ENCODE peak calls at places on chromosomes 12 and 14, in eight cellular contexts. D, Z, C, Q, M, F, Y and P are unnamed samples. For H3K9me3, the result is how much of the 10 kb centered on the place peaks cover.

GRCh38 chr14:92380131-92380530 is 57.2 kb downstream of the SLC24A4 start:
- DNase-seq in D (no peak), Z (no peak), C (no peak), Q (no peak), M (no peak), F (no peak), Y (no peak), P (no peak)

GRCh38 chr12:28568083-28568482 is 377.8 kb downstream of the CCDC91 start:
- DNase-seq in D (no peak), Z (peak), C (no peak), Q (peak), M (peak), F (peak), Y (peak), P (no peak)

GRCh38 chr14:95319312-95320075 is at the start of gene CLMN:
- DNase-seq in D (no peak), Z (peak), C (peak), Q (peak), M (peak), F (no peak), Y (peak), P (peak)

GRCh38 chr12:1013618-1014489 is 22.8 kb downstream of the ERC1 start:
- DNase-seq in D (no peak), Z (no peak), C (peak), Q (no peak), M (no peak), F (no peak), Y (peak), P (no peak)

GRCh38 chr14:65211341-65211987 is 109.1 kb upstream of the MAX start:
- DNase-seq in D (no peak), Z (no peak), C (no peak), Q (no peak), M (no peak), F (no peak), Y (peak), P (no peak)

GRCh38 chr14:72495668-72496067 is 398.2 kb downstream of the DPF3 start:
- DNase-seq in D (no peak), Z (no peak), C (no peak), Q (no peak), M (no peak), F (no peak), Y (peak), P (no peak)

GRCh38 chr12:121494093-121494787 is 86.6 kb downstream of the KDM2B start:
- DNase-seq in D (no peak), Z (peak), C (peak), Q (peak), M (peak), F (peak), Y (peak), P (peak)

GRCh38 chr14:55605793-55606192 is 25.8 kb downstream of the KTN1 start:
- DNase-seq in D (no peak), Z (no peak), C (no peak), Q (no peak), M (no peak), F (no peak), Y (peak), P (no peak)

GRCh38 chr12:105706321-105706972 is 376.0 kb downstream of the C12orf75 start:
- DNase-seq in D (peak), Z (no peak), C (no peak), Q (no peak), M (no peak), F (no peak), Y (peak), P (peak)

GRCh38 chr12:117334855-117335587 is 26.4 kb downstream of the NOS1 start:
- DNase-seq in D (no peak), Z (no peak), C (no peak), Q (no peak), M (no peak), F (no peak), Y (peak), P (no peak)

GRCh38 chr12:10098762-10099161 is at the start of gene CLEC1A:
- DNase-seq in D (no peak), Z (no peak), C (no peak), Q (peak), M (no peak), F (no peak), Y (no peak), P (peak)

GRCh38 chr12:82527165-82527780 is 159.4 kb upstream of the TMTC2 start:
- DNase-seq in D (no peak), Z (peak), C (peak), Q (no peak), M (no peak), F (peak), Y (peak), P (peak)

GRCh38 chr14:39374846-39375245 is 57.4 kb downstream of the FBXO33 start:
- DNase-seq in D (no peak), Z (no peak), C (peak), Q (no peak), M (no peak), F (no peak), Y (peak), P (no peak)

GRCh38 chr14:75282166-75282547 is 3.5 kb downstream of the FOS start:
- DNase-seq in D (no peak), Z (peak), C (no peak), Q (no peak), M (no peak), F (no peak), Y (no peak), P (no peak)

GRCh38 chr14:53054457-53054856 is 98.7 kb downstream of the DDHD1 start:
- DNase-seq in D (no peak), Z (no peak), C (no peak), Q (no peak), M (no peak), F (no peak), Y (peak), P (no peak)

GRCh38 chr14:89197623-89198022 is 219.4 kb downstream of the FOXN3 start:
- DNase-seq in D (no peak), Z (no peak), C (no peak), Q (no peak), M (no peak), F (no peak), Y (no peak), P (no peak)

GRCh38 chr12:52634266-52635056 is 16.1 kb upstream of the KRT73 start:
- DNase-seq in D (peak), Z (no peak), C (no peak), Q (no peak), M (peak), F (no peak), Y (no peak), P (peak)

GRCh38 chr12:67827820-67828383 is 161.3 kb upstream of the IFNG-AS1 start:
- DNase-seq in D (no peak), Z (peak), C (peak), Q (peak), M (no peak), F (peak), Y (peak), P (no peak)

GRCh38 chr12:97276198-97276580 is 186.4 kb upstream of the RMST start:
- DNase-seq in D (no peak), Z (no peak), C (no peak), Q (no peak), M (no peak), F (no peak), Y (no peak), P (no peak)

GRCh38 chr14:75811862-75812505 is 150.9 kb downstream of the TTLL5 start:
- DNase-seq in D (no peak), Z (no peak), C (no peak), Q (no peak), M (no peak), F (no peak), Y (no peak), P (no peak)

GRCh38 chr12:59823535-59823934 is 227.7 kb downstream of the SLC16A7 start:
- DNase-seq in D (no peak), Z (no peak), C (no peak), Q (no peak), M (no peak), F (no peak), Y (peak), P (no peak)

GRCh38 chr12:6476496-6476895 is 6.0 kb upstream of the VAMP1 start:
- DNase-seq in D (no peak), Z (no peak), C (no peak), Q (no peak), M (no peak), F (no peak), Y (no peak), P (no peak)

GRCh38 chr12:47066278-47067048 is 13.0 kb upstream of the PCED1B start:
- DNase-seq in D (no peak), Z (no peak), C (no peak), Q (no peak), M (no peak), F (no peak), Y (no peak), P (no peak)

DNA sequence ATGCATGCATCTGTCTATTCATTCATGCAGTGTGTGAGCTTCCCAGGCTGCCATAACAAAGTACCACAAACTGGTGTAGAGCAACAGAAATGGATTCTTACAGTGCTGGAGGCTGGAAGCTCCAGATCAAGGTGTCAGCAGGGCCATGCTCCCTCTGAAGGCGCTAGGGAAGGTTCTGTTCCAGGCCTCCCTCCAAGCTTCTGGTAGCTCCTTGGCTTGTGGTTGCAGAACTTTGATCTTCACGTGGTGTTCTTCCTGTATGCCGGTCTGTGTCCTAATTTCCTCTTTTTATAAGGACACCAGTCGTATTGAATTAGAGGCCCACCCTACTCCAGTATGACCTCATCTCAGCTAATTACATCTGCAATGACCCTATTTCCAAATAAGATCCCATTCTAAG is 3.1 kb downstream of the OTUB2 start:
- DNase-seq in D (no peak), Z (no peak), C (no peak), Q (no peak), M (no peak), F (no peak), Y (no peak), P (no peak)
- TF ChIP-seq CTCF in D (no peak), Z (no peak), C (no peak), Q (no peak), M (no peak), F (no peak), Y (no peak), P (no peak)

GRCh38 chr12:130583800-130584199 is 132.3 kb downstream of the RIMBP2 start:
- DNase-seq in D (no peak), Z (no peak), C (no peak), Q (no peak), M (no peak), F (no peak), Y (no peak), P (no peak)

GRCh38 chr12:130583317-130583716 is 132.8 kb downstream of the RIMBP2 start:
- DNase-seq in D (no peak), Z (no peak), C (no peak), Q (no peak), M (no peak), F (no peak), Y (no peak), P (no peak)

GRCh38 chr12:130579231-130579630 is 136.9 kb downstream of the RIMBP2 start:
- DNase-seq in D (no peak), Z (no peak), C (no peak), Q (no peak), M (no peak), F (no peak), Y (no peak), P (no peak)

GRCh38 chr12:130582286-130582685 is 133.8 kb downstream of the RIMBP2 start:
- DNase-seq in D (no peak), Z (no peak), C (no peak), Q (no peak), M (no peak), F (no peak), Y (no peak), P (no peak)

DNA sequence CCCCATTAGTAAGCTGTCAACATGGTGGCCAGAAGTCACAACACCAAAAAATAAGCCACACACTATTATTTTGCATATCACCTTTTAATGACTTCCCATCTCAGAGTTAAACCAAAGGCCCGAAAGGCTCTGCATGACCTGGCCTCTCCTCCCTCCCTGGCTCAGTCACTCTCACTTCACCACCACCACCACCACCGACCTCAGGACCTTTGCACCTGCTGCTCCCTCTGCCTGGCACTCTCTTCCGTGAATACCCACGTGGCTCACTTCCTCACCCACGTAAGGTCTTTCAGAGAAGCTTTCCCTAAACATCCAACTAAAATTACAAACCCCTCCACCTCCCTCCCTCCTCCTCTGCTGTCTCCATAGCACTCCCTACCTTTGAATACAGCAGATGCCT is 134.3 kb downstream of the RIMBP2 start:
- DNase-seq in D (no peak), Z (no peak), C (no peak), Q (no peak), M (no peak), F (no peak), Y (no peak), P (no peak)
- H3K9me3 ChIP-seq in D (under half), Z (under half), C (under half), Q (under half), M (under half), F (under half), Y (under half), P (under half)

GRCh38 chr14:105528197-105528858 is 1.9 kb downstream of the TMEM121 start:
- DNase-seq in D (peak), Z (peak), C (peak), Q (peak), M (peak), F (no peak), Y (peak), P (peak)
- H3K4me3 ChIP-seq in D (peak), Z (peak), C (peak), Q (peak), M (peak), F (peak), Y (peak), P (peak)

GRCh38 chr12:91884216-91884615 is 261.4 kb downstream of the BTG1 start:
- DNase-seq in D (no peak), Z (no peak), C (no peak), Q (no peak), M (no peak), F (no peak), Y (no peak), P (no peak)
- TF ChIP-seq CTCF in D (no peak), Z (no peak), C (no peak), Q (no peak), M (no peak), F (no peak), Y (no peak), P (no peak)

DNA sequence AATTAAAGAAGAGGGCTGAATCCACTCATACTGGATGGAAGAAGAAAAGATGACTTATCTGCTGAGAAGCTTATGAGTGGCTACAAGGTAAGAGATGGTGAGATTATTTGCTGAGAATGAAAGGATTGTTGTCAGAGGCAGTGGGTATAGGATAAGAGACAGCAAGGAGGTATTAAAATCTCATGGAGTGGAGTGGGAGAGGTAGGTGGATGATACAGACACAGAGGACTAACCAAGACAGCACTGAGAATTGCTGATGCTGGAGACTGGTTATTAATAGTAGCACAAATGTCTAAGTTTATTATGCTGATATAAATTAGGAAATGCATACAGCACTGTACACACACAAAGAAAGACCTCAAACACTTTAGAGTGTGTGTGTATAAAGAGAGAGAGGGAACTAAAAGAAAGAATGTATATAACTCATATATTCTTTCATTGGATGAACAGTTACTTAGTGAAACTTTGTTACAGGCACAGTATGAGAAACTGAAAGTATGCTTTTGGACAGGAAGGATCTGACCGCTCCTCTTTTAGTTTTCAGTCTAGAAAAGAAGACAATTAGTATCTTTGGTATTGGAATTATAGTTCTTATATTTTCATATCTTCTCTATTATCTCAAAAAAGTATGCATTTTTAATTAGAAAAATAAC is 543.1 kb downstream of the LRFN5 start:
- DNase-seq in D (no peak), Z (no peak), C (no peak), Q (no peak), M (no peak), F (no peak), Y (no peak), P (no peak)
- H3K9me3 ChIP-seq in D (under half), Z (under half), C (under half), Q (under half), M (under half), F (under half), Y (under half), P (under half)

GRCh38 chr12:100573168-100573498 is 351 bp upstream of the GAS2L3 start:
- DNase-seq in D (no peak), Z (no peak), C (no peak), Q (no peak), M (no peak), F (no peak), Y (no peak), P (no peak)

GRCh38 chr12:100576311-100577036 is 3.0 kb downstream of the GAS2L3 start:
- DNase-seq in D (no peak), Z (no peak), C (peak), Q (no peak), M (no peak), F (peak), Y (peak), P (no peak)

GRCh38 chr12:100574262-100575074 is 984 bp downstream of the GAS2L3 start:
- DNase-seq in D (no peak), Z (no peak), C (peak), Q (no peak), M (no peak), F (no peak), Y (peak), P (peak)

GRCh38 chr12:100572184-100572583 is 1.3 kb upstream of the GAS2L3 start:
- DNase-seq in D (no peak), Z (no peak), C (no peak), Q (no peak), M (no peak), F (no peak), Y (no peak), P (no peak)

DNA sequence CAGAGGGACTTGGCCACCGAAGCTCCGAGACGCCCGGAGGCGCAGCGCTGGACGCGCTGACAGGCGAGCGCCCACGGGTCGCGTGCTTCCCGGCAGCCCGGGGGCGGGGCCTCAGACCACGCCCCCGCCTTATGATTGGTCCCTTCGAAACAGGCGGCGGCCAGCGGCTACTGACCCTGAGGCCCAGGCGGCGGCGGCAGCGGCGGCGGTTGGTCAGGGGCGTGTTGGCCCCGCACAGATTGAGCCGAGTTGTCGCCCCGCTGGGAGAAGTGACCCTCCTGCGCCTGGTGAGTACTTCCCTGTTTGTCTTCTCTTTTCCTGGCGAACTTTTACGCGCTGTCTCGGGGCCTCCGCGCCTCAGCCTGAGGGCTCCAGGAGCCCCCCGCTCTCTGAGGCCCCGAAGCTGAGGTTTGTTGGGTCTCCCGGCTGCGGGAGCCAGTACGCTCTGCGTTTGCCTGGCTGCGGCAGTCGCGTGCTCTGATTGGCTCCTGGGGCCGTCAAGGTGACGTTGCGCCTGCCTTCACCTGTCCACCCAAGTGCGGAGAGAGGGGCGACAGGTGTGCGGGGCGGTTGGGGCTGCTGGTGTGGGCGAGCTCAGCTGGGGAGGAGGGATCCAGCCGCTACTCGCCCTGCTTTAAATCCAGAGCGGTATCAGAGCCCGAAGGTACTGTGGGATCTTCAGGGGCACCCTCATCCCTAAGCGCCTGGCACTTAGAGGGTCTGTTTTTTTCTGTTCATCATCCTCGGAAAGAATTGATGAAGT is at the start of gene GAS2L3:
- DNase-seq in D (peak), Z (peak), C (peak), Q (peak), M (peak), F (peak), Y (peak), P (peak)
- H3K4me3 ChIP-seq in D (peak), Z (peak), C (peak), Q (peak), M (peak), F (peak), Y (peak), P (peak)